ENCODE peak calls at places on chromosome 10, in seven cellular contexts. One of them, this sample, is unnamed. For H3K9me3, the result is how much of the 10 kb centered on the place peaks cover.

GRCh38 chr10:113788604-113789083 is 37.2 kb downstream of the PLEKHS1 start:
- DNase-seq in transverse colon: no peak
- DNase-seq in suprapubic skin: no peak
- DNase-seq in GM12878: peak
- DNase-seq in HepG2: no peak
- DNase-seq in endothelial cell of umbilical vein: peak
- DNase-seq in spleen: no peak
- DNase-seq in this sample: peak

GRCh38 chr10:123884351-123884906 is 7.2 kb downstream of the CPXM2 start:
- DNase-seq in transverse colon: no peak
- DNase-seq in endothelial cell of umbilical vein: no peak
- DNase-seq in HepG2: no peak
- DNase-seq in GM12878: no peak
- DNase-seq in suprapubic skin: no peak
- DNase-seq in spleen: no peak
- DNase-seq in this sample: no peak

GRCh38 chr10:11335167-11335652 is 276.2 kb downstream of the USP6NL start:
- DNase-seq in suprapubic skin: no peak
- DNase-seq in HepG2: no peak
- DNase-seq in endothelial cell of umbilical vein: no peak
- DNase-seq in spleen: peak
- DNase-seq in GM12878: no peak
- DNase-seq in transverse colon: no peak
- DNase-seq in this sample: no peak

GRCh38 chr10:2700626-2701305 is 366.6 kb upstream of the PFKP start:
- DNase-seq in HepG2: no peak
- DNase-seq in GM12878: peak
- DNase-seq in endothelial cell of umbilical vein: no peak
- DNase-seq in spleen: no peak
- DNase-seq in transverse colon: no peak
- DNase-seq in suprapubic skin: no peak
- DNase-seq in this sample: no peak

GRCh38 chr10:64093946-64094560 is 572.9 kb downstream of the REEP3 start:
- DNase-seq in HepG2: no peak
- DNase-seq in spleen: no peak
- DNase-seq in suprapubic skin: no peak
- DNase-seq in transverse colon: no peak
- DNase-seq in endothelial cell of umbilical vein: no peak
- DNase-seq in GM12878: no peak
- DNase-seq in this sample: no peak

GRCh38 chr10:78706986-78707500 is 361.7 kb upstream of the ZMIZ1 start:
- DNase-seq in spleen: no peak
- DNase-seq in transverse colon: no peak
- DNase-seq in endothelial cell of umbilical vein: no peak
- DNase-seq in suprapubic skin: no peak
- DNase-seq in GM12878: no peak
- DNase-seq in HepG2: no peak
- DNase-seq in this sample: no peak

GRCh38 chr10:79438021-79438698 is 7.3 kb downstream of the ZCCHC24 start:
- DNase-seq in suprapubic skin: peak
- DNase-seq in transverse colon: no peak
- DNase-seq in HepG2: no peak
- DNase-seq in spleen: peak
- DNase-seq in GM12878: no peak
- DNase-seq in endothelial cell of umbilical vein: no peak
- DNase-seq in this sample: no peak

GRCh38 chr10:17286562-17287089 is 58.6 kb downstream of the VIM start:
- DNase-seq in GM12878: no peak
- DNase-seq in endothelial cell of umbilical vein: no peak
- DNase-seq in suprapubic skin: no peak
- DNase-seq in transverse colon: no peak
- DNase-seq in spleen: no peak
- DNase-seq in HepG2: no peak
- DNase-seq in this sample: no peak

GRCh38 chr10:108597031-108597430 is 1326.3 kb downstream of the XPNPEP1 start:
- DNase-seq in suprapubic skin: no peak
- DNase-seq in transverse colon: no peak
- DNase-seq in HepG2: no peak
- DNase-seq in endothelial cell of umbilical vein: no peak
- DNase-seq in spleen: no peak
- DNase-seq in GM12878: no peak
- DNase-seq in this sample: no peak

GRCh38 chr10:44569193-44570091 is 184.5 kb upstream of the CXCL12 start:
- DNase-seq in transverse colon: no peak
- DNase-seq in HepG2: no peak
- DNase-seq in suprapubic skin: no peak
- DNase-seq in GM12878: no peak
- DNase-seq in endothelial cell of umbilical vein: peak
- DNase-seq in spleen: no peak
- DNase-seq in this sample: no peak

GRCh38 chr10:3773465-3774017 is 11.5 kb downstream of the KLF6 start:
- DNase-seq in endothelial cell of umbilical vein: no peak
- DNase-seq in spleen: no peak
- DNase-seq in HepG2: no peak
- DNase-seq in GM12878: no peak
- DNase-seq in transverse colon: no peak
- DNase-seq in suprapubic skin: no peak
- DNase-seq in this sample: no peak

GRCh38 chr10:88565072-88565471 is 18.0 kb downstream of the RNLS start:
- DNase-seq in HepG2: no peak
- DNase-seq in endothelial cell of umbilical vein: peak
- DNase-seq in transverse colon: no peak
- DNase-seq in suprapubic skin: no peak
- DNase-seq in GM12878: no peak
- DNase-seq in spleen: no peak
- DNase-seq in this sample: no peak

GRCh38 chr10:54262726-54263125 is 538.3 kb downstream of the PCDH15 start:
- DNase-seq in spleen: no peak
- DNase-seq in suprapubic skin: no peak
- DNase-seq in transverse colon: no peak
- DNase-seq in GM12878: no peak
- DNase-seq in HepG2: no peak
- DNase-seq in endothelial cell of umbilical vein: no peak
- DNase-seq in this sample: no peak

GRCh38 chr10:42753507-42754154 is 29.0 kb upstream of the BMS1 start:
- DNase-seq in spleen: peak
- DNase-seq in HepG2: no peak
- DNase-seq in endothelial cell of umbilical vein: peak
- DNase-seq in transverse colon: no peak
- DNase-seq in GM12878: no peak
- DNase-seq in suprapubic skin: peak
- DNase-seq in this sample: no peak

GRCh38 chr10:27744478-27745379 is 890 bp downstream of the MKX start:
- DNase-seq in transverse colon: peak
- DNase-seq in spleen: peak
- DNase-seq in suprapubic skin: peak
- DNase-seq in HepG2: no peak
- DNase-seq in endothelial cell of umbilical vein: peak
- DNase-seq in GM12878: no peak
- DNase-seq in this sample: peak

GRCh38 chr10:84267503-84268126 is 22.8 kb downstream of the RGR start:
- DNase-seq in transverse colon: peak
- DNase-seq in suprapubic skin: no peak
- DNase-seq in spleen: no peak
- DNase-seq in HepG2: peak
- DNase-seq in GM12878: no peak
- DNase-seq in endothelial cell of umbilical vein: peak
- DNase-seq in this sample: no peak

GRCh38 chr10:32413513-32413912 is 32.4 kb upstream of the CCDC7 start:
- DNase-seq in suprapubic skin: no peak
- DNase-seq in spleen: no peak
- DNase-seq in HepG2: no peak
- DNase-seq in GM12878: no peak
- DNase-seq in transverse colon: no peak
- DNase-seq in endothelial cell of umbilical vein: peak
- DNase-seq in this sample: no peak

GRCh38 chr10:24685958-24686540 is 37.6 kb downstream of the ARHGAP21 start:
- DNase-seq in transverse colon: no peak
- DNase-seq in HepG2: no peak
- DNase-seq in suprapubic skin: no peak
- DNase-seq in GM12878: no peak
- DNase-seq in endothelial cell of umbilical vein: peak
- DNase-seq in spleen: no peak
- DNase-seq in this sample: no peak

GRCh38 chr10:120897343-120897742 is 46.2 kb downstream of the WDR11 start:
- DNase-seq in endothelial cell of umbilical vein: no peak
- DNase-seq in HepG2: peak
- DNase-seq in suprapubic skin: no peak
- DNase-seq in spleen: no peak
- DNase-seq in GM12878: no peak
- DNase-seq in transverse colon: no peak
- DNase-seq in this sample: no peak

DNA sequence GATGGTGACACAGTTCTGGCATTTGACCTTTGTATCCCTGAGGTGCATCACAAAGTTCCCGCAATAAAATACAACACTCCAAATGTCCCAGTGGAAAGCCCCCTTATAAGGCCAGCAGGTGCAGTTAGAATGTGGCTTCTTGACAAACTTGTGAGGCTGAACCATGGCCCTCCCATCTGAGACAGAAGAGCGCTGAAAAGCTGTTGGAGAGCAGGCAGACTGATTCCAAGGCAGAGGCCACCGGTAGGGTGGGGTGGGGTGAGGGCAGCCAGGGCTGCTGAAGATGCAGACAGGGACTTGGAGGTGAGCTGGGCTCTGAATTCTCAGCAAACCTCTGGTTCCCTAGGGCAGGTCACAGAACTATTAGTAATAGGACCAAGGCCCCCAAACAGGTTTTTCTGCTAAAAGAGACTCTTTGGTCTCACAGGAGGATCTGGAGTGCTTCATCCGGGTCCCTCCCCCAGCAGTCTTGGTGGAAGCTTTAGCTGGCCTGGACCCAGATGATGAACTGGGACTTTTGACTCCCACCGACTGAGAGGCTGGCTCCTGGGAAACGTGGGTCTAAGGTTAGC is 15.6 kb upstream of the CHST3 start:
- DNase-seq in suprapubic skin: no peak
- DNase-seq in endothelial cell of umbilical vein: no peak
- DNase-seq in transverse colon: no peak
- DNase-seq in spleen: no peak
- DNase-seq in GM12878: no peak
- DNase-seq in HepG2: peak
- DNase-seq in this sample: no peak
- H3K9me3 ChIP-seq in suprapubic skin: under half
- H3K9me3 ChIP-seq in endothelial cell of umbilical vein: under half
- H3K9me3 ChIP-seq in transverse colon: under half
- H3K9me3 ChIP-seq in spleen: half or more
- H3K9me3 ChIP-seq in GM12878: under half
- H3K9me3 ChIP-seq in HepG2: under half
- H3K9me3 ChIP-seq in this sample: under half

DNA sequence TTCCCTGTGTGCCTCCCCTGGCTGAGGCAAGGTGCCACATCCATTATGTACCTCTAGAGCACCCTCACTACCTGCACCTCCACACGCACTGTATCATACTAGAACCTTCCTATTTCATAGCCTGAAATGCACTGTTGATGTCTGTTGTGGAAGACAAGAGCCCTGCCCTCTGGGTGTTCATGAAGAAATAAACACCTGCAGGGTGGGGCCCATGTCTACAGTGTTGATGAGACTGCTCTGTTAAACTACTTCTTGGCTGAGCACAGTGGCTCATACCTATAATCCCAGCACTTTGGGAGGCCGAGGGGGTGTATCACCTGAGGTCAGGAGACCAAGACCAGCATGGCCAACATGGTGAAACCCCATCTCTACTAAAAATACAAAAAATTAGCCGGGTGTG is 14.0 kb downstream of the SORBS1 start:
- DNase-seq in GM12878: no peak
- DNase-seq in transverse colon: peak
- DNase-seq in HepG2: no peak
- DNase-seq in suprapubic skin: no peak
- DNase-seq in endothelial cell of umbilical vein: no peak
- DNase-seq in spleen: no peak
- DNase-seq in this sample: no peak
- TF ChIP-seq POLR2AphosphoS5 in GM12878: no peak
- TF ChIP-seq POLR2AphosphoS5 in transverse colon: no peak
- TF ChIP-seq POLR2AphosphoS5 in HepG2: no peak
- TF ChIP-seq POLR2AphosphoS5 in suprapubic skin: no peak
- TF ChIP-seq POLR2AphosphoS5 in endothelial cell of umbilical vein: no peak
- TF ChIP-seq POLR2AphosphoS5 in spleen: no peak
- TF ChIP-seq POLR2AphosphoS5 in this sample: no peak

GRCh38 chr10:373516-374309 is 238.5 kb downstream of the ZMYND11 start:
- DNase-seq in transverse colon: peak
- DNase-seq in endothelial cell of umbilical vein: peak
- DNase-seq in spleen: peak
- DNase-seq in HepG2: peak
- DNase-seq in GM12878: no peak
- DNase-seq in suprapubic skin: no peak
- DNase-seq in this sample: peak
- H3K4me3 ChIP-seq in transverse colon: no peak
- H3K4me3 ChIP-seq in endothelial cell of umbilical vein: no peak
- H3K4me3 ChIP-seq in spleen: no peak
- H3K4me3 ChIP-seq in HepG2: no peak
- H3K4me3 ChIP-seq in GM12878: no peak
- H3K4me3 ChIP-seq in suprapubic skin: no peak
- H3K4me3 ChIP-seq in this sample: no peak

GRCh38 chr10:71940752-71941151 is 23.4 kb upstream of the CHST3 start:
- DNase-seq in spleen: no peak
- DNase-seq in transverse colon: no peak
- DNase-seq in GM12878: no peak
- DNase-seq in endothelial cell of umbilical vein: no peak
- DNase-seq in suprapubic skin: no peak
- DNase-seq in HepG2: no peak
- DNase-seq in this sample: no peak

GRCh38 chr10:71946700-71947099 is 17.5 kb upstream of the CHST3 start:
- DNase-seq in spleen: no peak
- DNase-seq in HepG2: no peak
- DNase-seq in transverse colon: no peak
- DNase-seq in GM12878: no peak
- DNase-seq in endothelial cell of umbilical vein: no peak
- DNase-seq in suprapubic skin: no peak
- DNase-seq in this sample: no peak

GRCh38 chr10:71941318-71941717 is 22.9 kb upstream of the CHST3 start:
- DNase-seq in endothelial cell of umbilical vein: no peak
- DNase-seq in GM12878: no peak
- DNase-seq in suprapubic skin: no peak
- DNase-seq in HepG2: no peak
- DNase-seq in transverse colon: no peak
- DNase-seq in spleen: no peak
- DNase-seq in this sample: no peak

GRCh38 chr10:71950683-71951082 is 13.5 kb upstream of the CHST3 start:
- DNase-seq in suprapubic skin: no peak
- DNase-seq in endothelial cell of umbilical vein: no peak
- DNase-seq in HepG2: peak
- DNase-seq in GM12878: no peak
- DNase-seq in transverse colon: no peak
- DNase-seq in spleen: no peak
- DNase-seq in this sample: no peak

DNA sequence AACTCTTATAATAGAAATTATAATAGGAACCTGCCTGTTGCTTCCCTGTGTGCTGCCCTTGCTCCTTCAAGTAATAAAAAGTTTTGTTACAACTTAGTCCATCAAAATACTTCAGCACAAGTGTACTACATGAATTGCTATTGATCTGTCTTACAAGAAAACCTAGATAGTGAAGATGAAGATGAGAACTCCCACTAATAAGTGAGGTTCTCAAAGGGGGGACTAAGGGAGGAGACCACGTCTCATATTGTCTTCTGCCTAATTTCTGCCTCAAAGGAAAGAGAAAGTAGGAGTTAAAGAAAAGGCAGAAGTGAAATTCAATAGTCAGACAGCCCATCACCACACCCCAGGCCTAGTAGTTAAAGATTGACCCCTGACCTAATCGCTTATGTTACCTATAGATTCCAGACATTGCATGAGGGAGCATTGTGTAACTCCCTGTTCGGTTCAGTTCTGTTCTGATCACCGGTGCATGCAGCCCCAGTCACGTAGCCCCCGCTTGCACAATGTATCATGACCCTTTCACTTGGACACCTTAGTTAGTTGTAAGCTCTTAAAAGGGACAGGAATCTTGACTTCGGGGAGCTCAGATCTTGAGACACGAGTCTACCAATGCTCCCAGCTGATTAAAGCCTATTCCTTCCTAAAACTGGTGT is 18.2 kb upstream of the CHST3 start:
- DNase-seq in HepG2: no peak
- DNase-seq in endothelial cell of umbilical vein: no peak
- DNase-seq in transverse colon: no peak
- DNase-seq in spleen: no peak
- DNase-seq in suprapubic skin: no peak
- DNase-seq in GM12878: no peak
- DNase-seq in this sample: no peak
- H3K9me3 ChIP-seq in HepG2: under half
- H3K9me3 ChIP-seq in endothelial cell of umbilical vein: under half
- H3K9me3 ChIP-seq in transverse colon: under half
- H3K9me3 ChIP-seq in spleen: half or more
- H3K9me3 ChIP-seq in suprapubic skin: under half
- H3K9me3 ChIP-seq in GM12878: under half
- H3K9me3 ChIP-seq in this sample: under half